ENCODE peak calls at places on chromosomes 3 and 15, in six cellular contexts. J, Z, E, L, S and O are unnamed samples.

GRCh38 chr15:52419494-52419893 is 109.2 kb downstream of the MYO5A start:
- DNase-seq in E (no peak), Z (no peak), S (no peak), J (no peak), L (no peak), O (no peak)

GRCh38 chr3:190497809-190498208 is 16.1 kb upstream of the IL1RAP start:
- DNase-seq in S (no peak), J (no peak), E (no peak), L (no peak), Z (no peak), O (no peak)

GRCh38 chr15:33091983-33092688 is 102.4 kb downstream of the FMN1 start:
- DNase-seq in J (no peak), L (peak), Z (no peak), E (no peak), S (no peak), O (no peak)

GRCh38 chr15:77519540-77519939 is 98.9 kb downstream of the HMG20A start:
- DNase-seq in S (no peak), L (peak), E (no peak), Z (no peak), J (no peak), O (no peak)

GRCh38 chr15:67700023-67700422 is 125.3 kb upstream of the SKOR1 start:
- DNase-seq in E (no peak), S (no peak), Z (no peak), J (no peak), L (no peak), O (no peak)

GRCh38 chr15:44530653-44531052 is 6.3 kb upstream of the EIF3J start:
- DNase-seq in E (no peak), Z (no peak), S (no peak), L (peak), J (no peak), O (no peak)

GRCh38 chr15:95470997-95471692 is 859.4 kb upstream of the NR2F2 start:
- DNase-seq in L (peak), Z (no peak), J (no peak), S (peak), E (no peak), O (no peak)

GRCh38 chr15:40430271-40430805 is 10.4 kb upstream of the BAHD1 start:
- DNase-seq in J (no peak), L (peak), S (peak), Z (no peak), E (peak), O (no peak)

GRCh38 chr3:123431658-123432323 is 17.1 kb downstream of the ADCY5 start:
- DNase-seq in L (no peak), Z (no peak), J (no peak), S (peak), E (peak), O (no peak)